ENCODE peak calls at places on chromosome 7, in four cellular contexts. Q is ascending aorta, G is body of pancreas, S is esophagus muscularis mucosa. U is an unnamed sample. For H3K4me1, the result is how much of the 10 kb centered on the place peaks cover.

GRCh38 chr7:81111781-81112540 is 193.1 kb upstream of the SEMA3C start:
- DNase-seq in S (no peak), Q (no peak), G (no peak), U (no peak)

GRCh38 chr7:31145339-31145738 is 93.2 kb downstream of the ADCYAP1R1 start:
- DNase-seq in Q (no peak), G (no peak), S (no peak), U (no peak)

GRCh38 chr7:101919363-101920115 is 102.1 kb downstream of the CUX1 start:
- DNase-seq in Q (no peak), G (no peak), S (no peak), U (no peak)

GRCh38 chr7:3493499-3493898 is 192.4 kb downstream of the SDK1 start:
- DNase-seq in G (no peak), Q (no peak), S (no peak), U (no peak)

GRCh38 chr7:18471476-18472160 is 23.9 kb upstream of the HDAC9 start:
- DNase-seq in S (no peak), Q (no peak), G (no peak), U (no peak)

GRCh38 chr7:155456772-155457543 is 971 bp upstream of the EN2 start:
- DNase-seq in S (no peak), Q (no peak), G (peak), U (peak)

GRCh38 chr7:50359995-50360925 is 55.7 kb downstream of the IKZF1 start:
- DNase-seq in Q (no peak), S (no peak), G (no peak), U (peak)

GRCh38 chr7:461118-461452 is 58.6 kb downstream of the PDGFA start:
- DNase-seq in S (no peak), Q (no peak), G (no peak), U (no peak)

GRCh38 chr7:107658467-107658866 is 2.2 kb upstream of the SLC26A4 start:
- DNase-seq in S (no peak), G (no peak), Q (no peak), U (no peak)

GRCh38 chr7:142063551-142064442 is 47.7 kb upstream of the MGAM2 start:
- DNase-seq in G (no peak), Q (no peak), S (peak), U (peak)

GRCh38 chr7:54331311-54331710 is 210.9 kb upstream of the VSTM2A start:
- DNase-seq in Q (no peak), S (no peak), G (no peak), U (no peak)

GRCh38 chr7:51108134-51108533 is 208.5 kb downstream of the COBL start:
- DNase-seq in S (peak), G (no peak), Q (no peak), U (no peak)

GRCh38 chr7:22671177-22671879 is 55.7 kb upstream of the IL6 start:
- DNase-seq in S (no peak), G (no peak), Q (no peak), U (no peak)

GRCh38 chr7:129443612-129444011 is 9.4 kb downstream of the STRIP2 start:
- DNase-seq in Q (no peak), G (peak), S (no peak), U (no peak)

GRCh38 chr7:95621404-95621803 is 25.1 kb upstream of the PDK4 start:
- DNase-seq in Q (no peak), S (no peak), G (peak), U (no peak)

GRCh38 chr7:75931676-75932075 is 16.7 kb downstream of the POR start:
- DNase-seq in Q (no peak), G (no peak), S (no peak), U (no peak)

GRCh38 chr7:39621784-39622411 is 1.5 kb upstream of the RALA start:
- DNase-seq in Q (no peak), G (no peak), S (no peak), U (no peak)

GRCh38 chr7:27740449-27741086 is 606 bp downstream of the TAX1BP1 start:
- DNase-seq in S (peak), Q (peak), G (peak), U (peak)

GRCh38 chr7:12728192-12728538 is 40.7 kb downstream of the ARL4A start:
- DNase-seq in Q (no peak), S (no peak), G (no peak), U (no peak)

GRCh38 chr7:2738110-2738509 is 50.1 kb downstream of the AMZ1 start:
- DNase-seq in G (no peak), Q (no peak), S (no peak), U (no peak)

GRCh38 chr7:44754802-44755697 is 6.4 kb downstream of the ZMIZ2 start:
- DNase-seq in S (no peak), Q (no peak), G (no peak), U (no peak)

GRCh38 chr7:128869138-128869943 is 6.7 kb downstream of the ATP6V1F start:
- DNase-seq in Q (no peak), S (no peak), G (peak), U (peak)

GRCh38 chr7:149284850-149285580 is 23.0 kb downstream of the ZNF783 start:
- DNase-seq in Q (peak), G (peak), S (peak), U (peak)

GRCh38 chr7:97075928-97076327 is 41.6 kb upstream of the SDHAF3 start:
- DNase-seq in G (no peak), S (no peak), Q (no peak), U (no peak)

GRCh38 chr7:41188163-41189130 is 514.4 kb downstream of the INHBA start:
- DNase-seq in Q (no peak), G (no peak), S (no peak), U (no peak)

GRCh38 chr7:7017707-7018265 is 164.6 kb upstream of the C1GALT1 start:
- DNase-seq in S (no peak), G (no peak), Q (no peak), U (no peak)

GRCh38 chr7:76409537-76409936 is at the start of gene SSC4D:
- DNase-seq in Q (no peak), G (peak), S (no peak), U (no peak)

GRCh38 chr7:133003052-133003910 is 78.6 kb downstream of the CHCHD3 start:
- DNase-seq in S (no peak), G (no peak), Q (no peak), U (no peak)

GRCh38 chr7:74627699-74628411 is 29.7 kb upstream of the GTF2I start:
- DNase-seq in Q (no peak), G (peak), S (no peak), U (peak)

GRCh38 chr7:14585232-14585631 is 317.3 kb downstream of the DGKB start:
- DNase-seq in G (no peak), Q (no peak), S (no peak), U (no peak)

GRCh38 chr7:14579971-14580370 is 322.6 kb downstream of the DGKB start:
- DNase-seq in Q (no peak), S (no peak), G (no peak), U (peak)

GRCh38 chr7:14582010-14582409 is 320.5 kb downstream of the DGKB start:
- DNase-seq in Q (no peak), S (no peak), G (no peak), U (no peak)

DNA sequence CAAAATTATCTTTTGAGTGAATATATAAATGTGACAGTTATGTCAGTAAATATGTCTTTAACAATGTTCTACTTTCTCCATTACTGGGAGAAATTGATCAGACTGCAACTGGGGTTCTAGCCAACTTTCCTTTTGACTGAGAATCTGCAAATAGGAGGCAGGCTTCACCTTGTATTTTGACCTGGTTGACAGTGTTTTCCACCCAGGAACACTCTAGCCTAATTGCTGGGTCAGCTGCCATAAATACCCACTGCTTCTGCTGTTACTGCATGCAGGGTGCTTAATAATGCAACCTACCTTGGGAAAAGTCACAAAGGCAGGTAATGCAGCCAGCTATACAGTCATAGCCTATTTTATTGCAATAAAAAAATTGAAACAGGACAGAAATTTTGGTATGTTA is 319.0 kb downstream of the DGKB start:
- DNase-seq in Q (no peak), G (no peak), S (no peak), U (no peak)
- H3K4me1 ChIP-seq in Q (under half), G (under half), S (under half), U (under half)

GRCh38 chr7:11330208-11330607 is 356.5 kb downstream of the PHF14 start:
- DNase-seq in S (peak), Q (no peak), G (no peak), U (no peak)
- H3K4me3 ChIP-seq in S (no peak), Q (no peak), G (no peak), U (no peak)

GRCh38 chr7:158818325-158819213 is 10.7 kb downstream of the ESYT2 start:
- DNase-seq in Q (peak), G (peak), S (peak), U (peak)
- H3K4me1 ChIP-seq in Q (half or more), G (half or more), S (half or more), U (under half)

DNA sequence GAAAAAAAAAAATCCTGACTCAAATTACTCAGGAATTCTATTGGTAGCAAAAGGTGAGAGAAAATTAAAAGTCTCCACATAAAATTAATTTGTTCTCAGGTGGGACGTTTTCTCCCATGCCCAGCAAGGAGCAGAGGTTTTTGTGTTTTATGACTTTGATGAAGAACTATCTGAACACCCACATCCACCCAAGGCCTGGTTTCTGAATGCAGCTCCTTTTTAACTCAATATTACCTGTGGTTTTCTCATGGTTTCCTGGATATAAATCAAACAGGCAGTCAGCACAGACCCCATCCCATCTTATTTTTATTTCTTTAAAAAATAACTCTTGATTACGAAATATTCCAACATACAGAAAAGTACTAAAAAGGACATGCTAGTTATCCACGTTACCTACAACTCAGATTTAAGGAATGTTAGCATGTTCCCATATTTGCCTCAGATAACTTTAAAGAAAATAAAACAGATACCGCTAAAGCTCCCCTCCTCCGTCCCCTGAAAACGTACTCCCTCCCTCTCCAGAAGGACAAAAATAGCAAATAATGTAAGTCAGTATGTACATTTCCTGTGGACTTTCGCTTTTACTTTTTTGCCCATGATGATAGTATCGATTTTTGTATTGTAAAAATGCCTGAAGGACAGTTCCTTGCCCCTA is 43.4 kb downstream of the GLI3 start:
- DNase-seq in G (no peak), Q (no peak), S (no peak), U (no peak)
- H3K4me3 ChIP-seq in G (no peak), Q (no peak), S (no peak), U (no peak)

GRCh38 chr7:157709531-157710251 is 372.9 kb downstream of the DNAJB6 start:
- DNase-seq in S (no peak), Q (no peak), G (no peak), U (no peak)
- H3K4me1 ChIP-seq in S (under half), Q (under half), G (under half), U (under half)

GRCh38 chr7:29563590-29564454 is at the start of gene PRR15:
- DNase-seq in S (no peak), Q (no peak), G (peak), U (peak)
- H3K4me3 ChIP-seq in S (peak), Q (peak), G (peak), U (peak)

GRCh38 chr7:138665249-138665648 is 35.9 kb downstream of the SVOPL start:
- DNase-seq in Q (no peak), S (no peak), G (no peak), U (peak)
- H3K4me1 ChIP-seq in Q (under half), S (under half), G (under half), U (under half)

U was measured in small intestine.